ENCODE peak calls at places on chromosomes 7 and 10, in six cellular contexts. A is IMR-90, F is left ventricle myocardium inferior, Z is HAP-1, T is GM12865, W is cardiac fibroblast. L is an unnamed sample.
A peak's percentile ranks its signal among the peaks of the same experiment; 100 is the strongest.

GRCh38 chr10:5958077-5958476 is 19.3 kb downstream of the IL15RA start:
- DNase-seq in A (peak; percentile 95), F (no peak), Z (no peak), T (no peak), W (peak; percentile 42), L (no peak)

GRCh38 chr10:80471715-80472233 is 17.7 kb downstream of the TSPAN14 start:
- DNase-seq in A (no peak), F (no peak), Z (no peak), T (peak; percentile 72), W (no peak), L (no peak)

GRCh38 chr7:132547806-132548205 is 28.5 kb downstream of the PLXNA4 start:
- DNase-seq in A (no peak), F (no peak), Z (no peak), T (no peak), W (no peak), L (no peak)

GRCh38 chr7:114703677-114704076 is 218.2 kb upstream of the MDFIC start:
- DNase-seq in A (peak; percentile 42), F (no peak), Z (no peak), T (no peak), W (peak; percentile 48), L (no peak)

GRCh38 chr10:7085913-7086589 is 324.8 kb downstream of the SFMBT2 start:
- DNase-seq in A (peak; percentile 72), F (no peak), Z (peak; percentile 11), T (no peak), W (peak; percentile 63), L (no peak)

GRCh38 chr7:27814054-27814453 is 74.1 kb downstream of the TAX1BP1 start:
- DNase-seq in A (peak; percentile 26), F (no peak), Z (no peak), T (no peak), W (peak; percentile 56), L (no peak)

GRCh38 chr7:30842542-30843451 is 68.9 kb upstream of the AQP1 start:
- DNase-seq in A (no peak), F (no peak), Z (no peak), T (no peak), W (peak; percentile 57), L (no peak)

GRCh38 chr10:52755297-52756062 is 17.1 kb downstream of the MBL2 start:
- DNase-seq in A (peak; percentile 70), F (no peak), Z (no peak), T (peak; percentile 10), W (peak; percentile 76), L (no peak)

GRCh38 chr7:133354546-133355324 is 101.9 kb downstream of the EXOC4 start:
- DNase-seq in A (peak; percentile 80), F (no peak), Z (no peak), T (no peak), W (peak; percentile 50), L (no peak)

GRCh38 chr7:148622887-148623585 is 32.5 kb downstream of the C7orf33 start:
- DNase-seq in A (no peak), F (no peak), Z (peak; percentile 18), T (no peak), W (no peak), L (no peak)

GRCh38 chr7:30543815-30544525 is 39.3 kb upstream of the GGCT start:
- DNase-seq in A (no peak), F (no peak), Z (no peak), T (no peak), W (no peak), L (no peak)

GRCh38 chr10:6173203-6173602 is 29.5 kb upstream of the PFKFB3 start:
- DNase-seq in A (no peak), F (no peak), Z (peak; percentile 53), T (peak; percentile 31), W (no peak), L (no peak)

GRCh38 chr10:64506963-64507362 is 985.8 kb downstream of the REEP3 start:
- DNase-seq in A (no peak), F (no peak), Z (no peak), T (no peak), W (no peak), L (no peak)

GRCh38 chr7:22997871-22998515 is 15.9 kb downstream of the HYCC1 start:
- DNase-seq in A (no peak), F (no peak), Z (no peak), T (no peak), W (no peak), L (no peak)

GRCh38 chr7:51276091-51276605 is 40.5 kb downstream of the COBL start:
- DNase-seq in A (no peak), F (no peak), Z (no peak), T (no peak), W (no peak), L (no peak)

GRCh38 chr10:79063071-79063491 is 5.7 kb upstream of the ZMIZ1 start:
- DNase-seq in A (no peak), F (peak; percentile 2), Z (no peak), T (no peak), W (no peak), L (no peak)

GRCh38 chr10:121405096-121405495 is 193.1 kb downstream of the FGFR2 start:
- DNase-seq in A (no peak), F (no peak), Z (no peak), T (no peak), W (no peak), L (no peak)

GRCh38 chr10:16663472-16663871 is 141.8 kb upstream of the C1QL3 start:
- DNase-seq in A (no peak), F (peak; percentile 35), Z (no peak), T (no peak), W (no peak), L (peak; percentile 9)

GRCh38 chr7:142153400-142153799 is 41.9 kb downstream of the MGAM2 start:
- DNase-seq in A (no peak), F (no peak), Z (peak; percentile 9), T (peak; percentile 30), W (no peak), L (no peak)

GRCh38 chr7:46710927-46711326 is 789.9 kb upstream of the IGFBP3 start:
- DNase-seq in A (no peak), F (no peak), Z (no peak), T (no peak), W (peak; percentile 46), L (no peak)

GRCh38 chr10:110008518-110009339 is 945 bp downstream of the ADD3 start:
- DNase-seq in A (no peak), F (peak; percentile 55), Z (peak; percentile 58), T (peak; percentile 68), W (no peak), L (peak; percentile 31)

GRCh38 chr10:10865913-10866312 is 151.8 kb upstream of the CELF2 start:
- DNase-seq in A (no peak), F (no peak), Z (no peak), T (no peak), W (no peak), L (no peak)

GRCh38 chr7:95317546-95317945 is 6.8 kb downstream of the PON1 start:
- DNase-seq in A (no peak), F (no peak), Z (peak; percentile 24), T (no peak), W (no peak), L (no peak)

GRCh38 chr7:86469680-86470295 is 173.9 kb upstream of the GRM3 start:
- DNase-seq in A (peak; percentile 55), F (no peak), Z (peak; percentile 83), T (peak; percentile 83), W (peak; percentile 77), L (peak; percentile 13)

GRCh38 chr10:122333037-122333436 is 41.5 kb upstream of the PLEKHA1 start:
- DNase-seq in A (no peak), F (no peak), Z (no peak), T (peak; percentile 14), W (no peak), L (no peak)

GRCh38 chr10:44974082-44974627 is 4.5 kb downstream of the DEPP1 start:
- DNase-seq in A (no peak), F (no peak), Z (no peak), T (peak; percentile 38), W (peak; percentile 31), L (no peak)
- H3K4me3 ChIP-seq in A (no peak overlapping the region), F (peak overlapping the region; percentile 90), Z (no peak overlapping the region), T (peak overlapping the region; percentile 60), W (peak overlapping the region; percentile 39), L (peak overlapping the region; percentile 7)

GRCh38 chr10:113663908-113664307 is at the start of gene NRAP:
- DNase-seq in A (no peak), F (no peak), Z (no peak), T (no peak), W (no peak), L (no peak)

GRCh38 chr10:113657544-113657943 is 6.3 kb downstream of the NRAP start:
- DNase-seq in A (no peak), F (no peak), Z (no peak), T (no peak), W (no peak), L (no peak)

GRCh38 chr10:113663142-113663541 is 699 bp downstream of the NRAP start:
- DNase-seq in A (no peak), F (no peak), Z (no peak), T (no peak), W (no peak), L (no peak)

GRCh38 chr10:113665352-113665751 is 1.5 kb upstream of the NRAP start:
- DNase-seq in A (no peak), F (no peak), Z (no peak), T (no peak), W (no peak), L (no peak)

GRCh38 chr10:113661332-113661731 is 2.5 kb downstream of the NRAP start:
- DNase-seq in A (no peak), F (no peak), Z (no peak), T (no peak), W (no peak), L (no peak)
- H3K4me3 ChIP-seq in A (no peak overlapping the region), F (peak overlapping the region; percentile 63), Z (no peak overlapping the region), T (no peak overlapping the region), W (no peak overlapping the region), L (peak overlapping the region; percentile 45)

DNA sequence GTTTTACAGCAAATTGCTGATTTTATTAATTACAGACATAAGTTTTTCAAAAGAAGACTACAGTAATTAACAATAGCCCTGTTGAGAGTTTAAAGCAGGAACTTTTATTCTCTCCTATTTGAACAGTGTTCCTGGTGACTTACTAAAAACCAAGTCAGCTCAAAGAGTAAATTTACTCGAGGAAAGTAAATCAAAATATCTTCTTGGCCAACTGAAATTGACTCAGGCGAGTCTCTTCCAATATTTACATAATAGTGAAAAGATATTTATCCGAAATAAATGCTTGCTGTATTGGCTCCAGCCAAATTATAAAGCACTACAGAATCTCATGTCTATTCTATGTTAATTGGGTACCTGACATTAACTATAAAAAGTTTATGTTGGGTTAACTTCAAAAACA is 13.2 kb downstream of the CYTH3 start:
- DNase-seq in A (no peak), F (no peak), Z (no peak), T (no peak), W (no peak), L (no peak)
- H3K4me3 ChIP-seq in A (no peak overlapping the region), F (no peak overlapping the region), Z (no peak overlapping the region), T (no peak overlapping the region), W (no peak overlapping the region), L (no peak overlapping the region)

DNA sequence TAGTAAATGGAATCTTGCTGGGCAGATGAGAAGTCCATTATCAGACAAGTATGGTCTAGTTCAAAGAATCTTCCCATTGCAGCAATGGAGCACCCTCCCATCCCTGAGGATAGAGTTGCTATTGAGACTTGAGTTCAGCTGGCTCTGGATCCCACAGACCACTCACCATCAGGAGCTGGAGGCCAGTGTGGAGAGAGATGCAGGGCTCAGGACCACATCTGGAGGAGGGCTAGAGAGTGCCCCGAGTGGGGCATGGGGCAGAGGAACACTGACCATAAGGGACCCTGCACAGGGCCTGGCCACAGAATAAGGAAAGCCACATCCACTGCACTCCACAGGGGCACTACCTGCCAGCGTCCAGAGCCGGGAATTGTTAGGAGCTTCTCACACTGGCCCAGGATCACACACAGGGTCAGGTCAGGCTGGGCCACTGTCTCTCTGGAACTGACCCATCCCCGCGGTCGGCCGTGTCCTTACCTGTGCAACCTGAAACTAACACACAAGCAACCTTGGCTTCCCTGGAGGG is 41.3 kb upstream of the TCERG1L start:
- DNase-seq in A (no peak), F (no peak), Z (no peak), T (no peak), W (no peak), L (no peak)
- H3K4me3 ChIP-seq in A (no peak overlapping the region), F (no peak overlapping the region), Z (no peak overlapping the region), T (no peak overlapping the region), W (no peak overlapping the region), L (no peak overlapping the region)

L was measured in heart right ventricle.